ENCODE peak calls at places on chromosome 15, in seven cellular contexts. H, Q, R, X, J, W and A are unnamed samples.

GRCh38 chr15:46316024-46316423 is 681.2 kb downstream of the SQOR start:
- DNase-seq in X (no peak), W (no peak), J (no peak), Q (no peak), R (no peak), H (no peak), A (no peak)

GRCh38 chr15:63094495-63094931 is 27.1 kb upstream of the LACTB start:
- DNase-seq in W (no peak), R (no peak), H (no peak), J (no peak), Q (peak), X (no peak), A (no peak)

GRCh38 chr15:39362832-39363561 is 217.9 kb upstream of the THBS1 start:
- DNase-seq in J (no peak), Q (peak), R (no peak), W (no peak), H (no peak), X (no peak), A (no peak)

GRCh38 chr15:27449041-27449440 is 478.1 kb downstream of the GABRG3 start:
- DNase-seq in W (no peak), Q (no peak), X (no peak), R (no peak), J (no peak), H (peak), A (no peak)

GRCh38 chr15:63939531-63940130 is 105.9 kb upstream of the HERC1 start:
- DNase-seq in J (no peak), X (peak), H (no peak), Q (peak), R (no peak), W (peak), A (peak)

GRCh38 chr15:55990986-55991385 is 2.4 kb downstream of the NEDD4 start:
- DNase-seq in W (no peak), R (no peak), Q (no peak), X (no peak), H (no peak), J (no peak), A (no peak)

GRCh38 chr15:35173444-35174118 is 88.5 kb upstream of the NANOGP8 start:
- DNase-seq in X (no peak), Q (peak), H (no peak), R (no peak), W (no peak), J (no peak), A (no peak)

GRCh38 chr15:70095387-70096214 is 2.1 kb downstream of the TLE3 start:
- DNase-seq in Q (no peak), R (peak), X (peak), H (peak), J (peak), W (no peak), A (peak)

GRCh38 chr15:52557242-52557641 is 11.6 kb downstream of the ARPP19 start:
- DNase-seq in H (no peak), R (no peak), X (no peak), W (no peak), J (no peak), Q (no peak), A (no peak)

GRCh38 chr15:42955518-42955917 is 34.9 kb upstream of the TTBK2 start:
- DNase-seq in W (no peak), X (no peak), H (no peak), Q (no peak), R (no peak), J (no peak), A (no peak)

GRCh38 chr15:42359249-42359648 is at the start of gene CAPN3:
- DNase-seq in Q (no peak), H (no peak), R (no peak), J (no peak), X (no peak), W (no peak), A (no peak)

GRCh38 chr15:51322622-51323296 is 15.6 kb downstream of the CYP19A1 start:
- DNase-seq in Q (no peak), X (peak), J (no peak), W (peak), H (no peak), R (no peak), A (no peak)

GRCh38 chr15:67242665-67243064 is 11.8 kb downstream of the AAGAB start:
- DNase-seq in Q (peak), H (no peak), J (no peak), W (no peak), R (no peak), X (no peak), A (no peak)

GRCh38 chr15:44719293-44719999 is 8.1 kb downstream of the B2M start:
- DNase-seq in J (no peak), X (no peak), Q (peak), W (no peak), R (no peak), H (no peak), A (peak)

GRCh38 chr15:68209272-68209671 is 4.1 kb upstream of the CALML4 start:
- DNase-seq in X (no peak), R (no peak), Q (no peak), W (peak), H (no peak), J (no peak), A (no peak)

GRCh38 chr15:86570738-86571137 is 491.1 kb downstream of the AGBL1 start:
- DNase-seq in H (no peak), R (no peak), W (no peak), J (peak), X (no peak), Q (no peak), A (no peak)

GRCh38 chr15:71410347-71410746 is 295.1 kb downstream of the THSD4 start:
- DNase-seq in J (no peak), X (no peak), H (no peak), Q (no peak), R (no peak), W (no peak), A (no peak)

GRCh38 chr15:71413419-71413818 is 298.1 kb downstream of the THSD4 start:
- DNase-seq in H (no peak), Q (no peak), R (no peak), J (no peak), X (no peak), W (no peak), A (no peak)

GRCh38 chr15:71409541-71409940 is 294.3 kb downstream of the THSD4 start:
- DNase-seq in W (no peak), J (no peak), R (no peak), X (no peak), Q (peak), H (no peak), A (no peak)

GRCh38 chr15:71414778-71415177 is 299.5 kb downstream of the THSD4 start:
- DNase-seq in R (no peak), X (no peak), W (no peak), J (no peak), H (no peak), Q (no peak), A (no peak)

DNA sequence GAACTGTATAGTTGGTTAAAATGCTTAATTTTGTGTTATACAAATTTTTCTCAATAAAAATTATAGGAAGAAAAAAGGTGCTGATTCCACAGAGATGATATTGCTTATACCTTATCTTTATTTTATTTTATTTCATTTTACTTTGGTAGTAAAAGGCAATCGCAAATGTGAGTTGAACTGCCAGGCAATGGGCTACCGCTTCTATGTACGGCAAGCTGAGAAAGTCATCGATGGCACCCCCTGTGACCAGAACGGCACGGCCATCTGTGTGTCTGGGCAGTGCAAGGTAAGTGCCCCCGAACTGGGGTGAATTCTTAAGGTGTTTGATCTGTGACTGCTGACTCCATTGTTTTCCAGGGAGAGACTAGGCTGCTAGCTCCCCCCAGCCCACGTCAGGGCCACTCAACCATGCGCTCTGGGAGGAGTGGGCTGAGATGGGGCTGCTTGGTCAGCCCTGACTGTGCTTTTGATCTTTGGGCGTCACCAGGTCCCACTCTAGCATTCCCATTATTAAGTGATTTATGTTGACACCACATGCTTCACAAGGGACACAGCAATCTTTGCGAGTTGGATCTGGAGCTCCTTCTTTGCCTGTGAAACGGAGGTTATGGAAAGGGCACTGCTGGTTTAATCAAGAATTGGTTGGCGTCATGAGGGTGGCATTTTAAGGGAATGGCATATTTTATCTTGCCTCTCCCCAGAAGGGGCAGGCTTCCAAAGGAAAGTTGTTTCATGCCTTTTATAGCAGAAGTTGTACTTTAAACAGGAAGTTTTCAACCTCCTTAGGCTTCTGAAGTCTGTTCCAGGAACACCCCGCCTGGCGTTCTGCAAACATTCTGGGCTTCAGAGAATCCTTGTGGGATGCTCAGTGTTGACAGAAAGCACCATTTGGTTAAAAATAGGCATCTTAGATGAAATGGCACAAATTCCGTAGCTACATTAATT is 296.5 kb downstream of the THSD4 start:
- DNase-seq in J (no peak), X (no peak), W (peak), H (no peak), R (no peak), Q (peak), A (no peak)
- TF ChIP-seq CTCF in J (no peak), X (peak), W (peak), H (no peak), R (no peak), Q (no peak), A (no peak)

GRCh38 chr15:98164986-98165385 is 204.5 kb downstream of the ARRDC4 start:
- DNase-seq in J (no peak), H (no peak), X (no peak), W (no peak), R (no peak), Q (no peak), A (no peak)

GRCh38 chr15:98155356-98155755 is 194.9 kb downstream of the ARRDC4 start:
- DNase-seq in R (no peak), W (no peak), X (no peak), H (no peak), J (no peak), Q (peak), A (no peak)

GRCh38 chr15:98164573-98164972 is 204.1 kb downstream of the ARRDC4 start:
- DNase-seq in Q (no peak), R (no peak), W (no peak), H (no peak), J (no peak), X (no peak), A (no peak)

GRCh38 chr15:98163319-98164030 is 203.0 kb downstream of the ARRDC4 start:
- DNase-seq in J (peak), Q (no peak), R (no peak), H (no peak), X (no peak), W (no peak), A (no peak)

GRCh38 chr15:98160236-98160635 is 199.7 kb downstream of the ARRDC4 start:
- DNase-seq in W (no peak), J (no peak), H (no peak), R (no peak), X (no peak), Q (no peak), A (peak)
- H3K4me3 ChIP-seq in W (no peak), J (no peak), H (no peak), R (no peak), X (no peak), Q (no peak), A (no peak)

GRCh38 chr15:66085128-66085527 is 168.4 kb downstream of the MEGF11 start:
- DNase-seq in R (peak), H (no peak), X (no peak), J (no peak), W (no peak), Q (no peak), A (peak)
- TF ChIP-seq CTCF in R (peak), H (peak), X (no peak), J (no peak), W (no peak), Q (no peak), A (peak)

GRCh38 chr15:74781673-74782595 is at the start of gene CSK:
- DNase-seq in H (peak), W (peak), X (peak), R (peak), J (peak), Q (peak), A (peak)
- H3K4me3 ChIP-seq in H (peak), W (peak), X (peak), R (peak), J (peak), Q (peak), A (peak)

GRCh38 chr15:78949461-78949860 is 4.6 kb upstream of the CTSH start:
- DNase-seq in Q (no peak), R (no peak), W (no peak), H (no peak), X (no peak), J (no peak), A (no peak)
- TF ChIP-seq CTCF in Q (no peak), R (no peak), W (no peak), H (no peak), X (no peak), J (no peak), A (no peak)

DNA sequence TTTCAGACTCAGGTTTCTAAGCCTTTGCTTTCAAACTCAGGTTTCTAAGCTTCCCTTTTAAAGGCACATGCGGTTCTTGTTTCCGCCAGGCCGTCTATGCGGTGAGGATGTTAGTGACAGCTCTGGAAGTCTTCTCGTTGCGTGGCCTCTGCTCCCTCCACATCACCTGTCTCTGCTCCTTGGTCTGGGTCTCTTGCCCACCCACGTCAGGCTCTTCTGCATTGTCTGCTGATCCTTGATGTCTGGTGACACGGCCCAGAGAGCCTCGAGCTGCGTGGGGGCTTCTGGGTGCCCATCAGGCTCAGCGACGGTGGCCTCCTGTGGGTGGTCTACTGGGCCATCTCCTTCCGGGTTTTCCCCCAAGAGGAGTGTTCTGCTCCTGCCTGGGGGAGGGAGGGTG is 30.5 kb downstream of the KLF13 start:
- DNase-seq in H (no peak), R (no peak), X (no peak), W (no peak), Q (no peak), J (no peak), A (peak)
- H3K4me3 ChIP-seq in H (no peak), R (no peak), X (no peak), W (no peak), Q (no peak), J (no peak), A (no peak)